ENCODE peak calls at places on chromosomes 6 and 20, in ten cellular contexts. Q is iPS DF 19.7; T is transverse colon; H is T-helper 1 cell; Y is NCI-H524; A is NCI-H446 treated with DMSO at 0.1 percent for 48 hours; L is activated naive CD4-positive, alpha-beta T cell treated with Interleukin-2 at 50 U/mL for 16 hours; N is amygdala; O is NCI-H345; I is lower lobe of right lung. S is an unnamed sample.

GRCh38 chr6:72748759-72749158 is 126.9 kb downstream of the KCNQ5 start:
- DNase-seq in A (peak; percentile 70), Y (no peak), Q (no peak), T (no peak), H (no peak), N (no peak), O (no peak), L (no peak), I (no peak), S (no peak)

GRCh38 chr20:4281258-4282055 is 266.1 kb upstream of the RNF24 start:
- DNase-seq in Q (no peak), O (no peak), H (no peak), L (no peak), A (no peak), I (no peak), Y (no peak), T (no peak), N (no peak), S (no peak)

GRCh38 chr6:1312444-1313363 is 806 bp downstream of the FOXQ1 start:
- DNase-seq in T (no peak), A (no peak), Q (no peak), O (no peak), N (no peak), H (no peak), L (no peak), Y (peak; percentile 45), I (peak; percentile 69), S (no peak)

GRCh38 chr6:130600880-130601341 is 226.3 kb upstream of the SMLR1 start:
- DNase-seq in I (no peak), A (no peak), Q (no peak), Y (no peak), O (no peak), T (no peak), N (no peak), L (no peak), H (no peak), S (no peak)

GRCh38 chr20:61519488-61519887 is 267.4 kb downstream of the CDH4 start:
- DNase-seq in H (no peak), T (no peak), L (no peak), I (no peak), A (no peak), N (no peak), Y (no peak), O (no peak), Q (no peak), S (no peak)

GRCh38 chr6:18503588-18504231 is 116.6 kb downstream of the RNF144B start:
- DNase-seq in L (peak; percentile 4), Y (peak; percentile 77), A (peak; percentile 64), Q (no peak), N (peak; percentile 35), O (peak; percentile 69), H (no peak), T (peak; percentile 50), I (no peak), S (peak; percentile 57)

GRCh38 chr20:21936720-21937380 is 231.4 kb downstream of the PAX1 start:
- DNase-seq in Y (no peak), N (no peak), T (no peak), Q (peak; percentile 78), L (no peak), O (no peak), H (no peak), I (no peak), A (no peak), S (no peak)

GRCh38 chr6:153568601-153569000 is 437.5 kb upstream of the RGS17 start:
- DNase-seq in H (no peak), Q (no peak), O (no peak), A (no peak), Y (no peak), T (no peak), N (no peak), L (no peak), I (no peak), S (no peak)

GRCh38 chr6:21305827-21306469 is 287.6 kb upstream of the SOX4 start:
- DNase-seq in Y (no peak), H (no peak), A (no peak), L (no peak), N (no peak), Q (no peak), I (no peak), O (no peak), T (no peak), S (no peak)

GRCh38 chr20:45377191-45377775 is 842 bp downstream of the TP53TG5 start:
- DNase-seq in H (no peak), L (no peak), N (no peak), I (peak; percentile 66), T (no peak), Q (no peak), O (peak; percentile 51), Y (no peak), A (no peak), S (no peak)

GRCh38 chr6:114747995-114748625 is 405.3 kb upstream of the HS3ST5 start:
- DNase-seq in N (peak; percentile 22), T (no peak), L (no peak), I (peak; percentile 39), Y (peak; percentile 48), A (no peak), H (no peak), O (peak; percentile 1), Q (no peak), S (peak; percentile 19)

S was measured in heart left ventricle.